ENCODE peak calls at places on chromosomes 7 and 10, in four cellular contexts. One of them, this sample, is unnamed.

GRCh38 chr7:152969335-152969734 is 209.8 kb downstream of the ACTR3B start:
- DNase-seq in globus pallidus: no peak
- DNase-seq in GM03348: no peak
- DNase-seq in A549: no peak
- DNase-seq in this sample: no peak

GRCh38 chr7:76155938-76156337 is 45.8 kb upstream of the SRRM3 start:
- DNase-seq in globus pallidus: peak
- DNase-seq in A549: peak
- DNase-seq in GM03348: no peak
- DNase-seq in this sample: no peak

GRCh38 chr7:22569586-22570321 is 69.8 kb upstream of the STEAP1B start:
- DNase-seq in A549: no peak
- DNase-seq in globus pallidus: peak
- DNase-seq in GM03348: no peak
- DNase-seq in this sample: no peak

GRCh38 chr7:134660242-134660785 is 13.7 kb downstream of the BPGM start:
- DNase-seq in A549: no peak
- DNase-seq in globus pallidus: peak
- DNase-seq in GM03348: peak
- DNase-seq in this sample: no peak

GRCh38 chr7:93558705-93559614 is 15.6 kb downstream of the CALCR start:
- DNase-seq in A549: no peak
- DNase-seq in globus pallidus: no peak
- DNase-seq in GM03348: no peak
- DNase-seq in this sample: no peak

GRCh38 chr10:100345570-100346330 is 1.3 kb upstream of the SCD start:
- DNase-seq in globus pallidus: peak
- DNase-seq in GM03348: peak
- DNase-seq in A549: peak
- DNase-seq in this sample: no peak

GRCh38 chr10:13758302-13758701 is 171.5 kb downstream of the PRPF18 start:
- DNase-seq in globus pallidus: no peak
- DNase-seq in GM03348: peak
- DNase-seq in A549: peak
- DNase-seq in this sample: no peak

GRCh38 chr10:44306147-44306710 is 78.7 kb downstream of the CXCL12 start:
- DNase-seq in A549: peak
- DNase-seq in globus pallidus: no peak
- DNase-seq in GM03348: peak
- DNase-seq in this sample: no peak

GRCh38 chr7:108063520-108063933 is 60.6 kb upstream of the LAMB1 start:
- DNase-seq in globus pallidus: no peak
- DNase-seq in GM03348: no peak
- DNase-seq in A549: no peak
- DNase-seq in this sample: no peak

GRCh38 chr10:115654961-115655360 is 561.8 kb downstream of the ATRNL1 start:
- DNase-seq in globus pallidus: no peak
- DNase-seq in GM03348: peak
- DNase-seq in A549: no peak
- DNase-seq in this sample: no peak

GRCh38 chr7:22779697-22780096 is 43.0 kb downstream of the TOMM7 start:
- DNase-seq in globus pallidus: no peak
- DNase-seq in A549: no peak
- DNase-seq in GM03348: no peak
- DNase-seq in this sample: no peak

GRCh38 chr7:85773116-85773783 is 586.4 kb upstream of the SEMA3D start:
- DNase-seq in A549: no peak
- DNase-seq in globus pallidus: no peak
- DNase-seq in GM03348: peak
- DNase-seq in this sample: no peak

GRCh38 chr10:73969224-73969811 is 28.6 kb upstream of the VCL start:
- DNase-seq in globus pallidus: no peak
- DNase-seq in A549: no peak
- DNase-seq in GM03348: no peak
- DNase-seq in this sample: no peak

GRCh38 chr7:25647872-25648271 is 419.6 kb upstream of the NPVF start:
- DNase-seq in A549: no peak
- DNase-seq in GM03348: no peak
- DNase-seq in globus pallidus: no peak
- DNase-seq in this sample: no peak

This sample was measured in T-helper 22 cell.